ENCODE peak calls at places on chromosomes 7 and 10, in nine cellular contexts. Y is GM23248, N is neural progenitor cell, L is astrocyte, M is mesenchymal stem cell, C is mesendoderm, E is HepG2, R is SK-N-SH, A is kidney. H is an unnamed sample.

GRCh38 chr7:67618569-67619543 is 622.2 kb downstream of the TYW1 start:
- DNase-seq in Y (no peak), N (peak), L (no peak), M (no peak), C (peak), E (no peak), R (peak), A (no peak), H (no peak)

GRCh38 chr10:22635650-22636049 is 78.7 kb downstream of the PIP4K2A start:
- DNase-seq in Y (no peak), N (no peak), L (no peak), M (no peak), C (no peak), E (no peak), R (no peak), A (no peak), H (no peak)

GRCh38 chr10:106582291-106582690 is 582.2 kb downstream of the SORCS1 start:
- DNase-seq in Y (peak), N (no peak), L (peak), M (no peak), C (peak), E (no peak), R (peak), A (no peak), H (no peak)

GRCh38 chr10:35563266-35563891 is 41.8 kb upstream of the GJD4 start:
- DNase-seq in Y (peak), N (peak), L (peak), M (peak), C (peak), E (peak), R (peak), A (no peak), H (peak)

GRCh38 chr10:21458496-21458895 is 67.0 kb downstream of the SKIDA1 start:
- DNase-seq in Y (no peak), N (no peak), L (no peak), M (no peak), C (no peak), E (no peak), R (no peak), A (no peak), H (no peak)

GRCh38 chr10:68560201-68560915 is at the start of gene TET1:
- DNase-seq in Y (peak), N (peak), L (peak), M (peak), C (peak), E (peak), R (peak), A (peak), H (no peak)

GRCh38 chr7:18312482-18312881 is 183.1 kb upstream of the HDAC9 start:
- DNase-seq in Y (no peak), N (no peak), L (no peak), M (no peak), C (peak), E (no peak), R (no peak), A (no peak), H (no peak)

GRCh38 chr10:17910144-17910789 is 41.5 kb upstream of the SLC39A12 start:
- DNase-seq in Y (peak), N (peak), L (peak), M (peak), C (peak), E (peak), R (peak), A (no peak), H (no peak)

GRCh38 chr7:128791968-128792319 is at the start of gene CCDC136:
- DNase-seq in Y (peak), N (no peak), L (no peak), M (peak), C (no peak), E (no peak), R (no peak), A (no peak), H (no peak)

GRCh38 chr7:155280446-155281410 is 16.9 kb upstream of the INSIG1 start:
- DNase-seq in Y (no peak), N (no peak), L (no peak), M (no peak), C (no peak), E (no peak), R (no peak), A (no peak), H (no peak)

GRCh38 chr10:88457680-88458079 is 125.4 kb downstream of the RNLS start:
- DNase-seq in Y (no peak), N (no peak), L (no peak), M (peak), C (peak), E (no peak), R (no peak), A (no peak), H (no peak)

GRCh38 chr10:124701881-124702656 is 42.1 kb downstream of the FAM53B start:
- DNase-seq in Y (no peak), N (no peak), L (peak), M (peak), C (no peak), E (no peak), R (no peak), A (peak), H (no peak)

GRCh38 chr10:122656308-122656705 is 43.3 kb downstream of the C10orf120 start:
- DNase-seq in Y (no peak), N (no peak), L (no peak), M (no peak), C (no peak), E (no peak), R (no peak), A (no peak), H (no peak)

GRCh38 chr10:77391605-77392235 is 245.9 kb downstream of the KCNMA1 start:
- DNase-seq in Y (peak), N (peak), L (peak), M (peak), C (peak), E (peak), R (peak), A (no peak), H (no peak)

GRCh38 chr10:88271736-88272135 is 311.4 kb downstream of the RNLS start:
- DNase-seq in Y (peak), N (no peak), L (no peak), M (peak), C (no peak), E (no peak), R (no peak), A (no peak), H (no peak)

GRCh38 chr10:70324341-70324861 is 40.6 kb upstream of the NPFFR1 start:
- DNase-seq in Y (no peak), N (peak), L (no peak), M (no peak), C (peak), E (peak), R (no peak), A (peak), H (no peak)

GRCh38 chr10:33819206-33819605 is 484.7 kb upstream of the NRP1 start:
- DNase-seq in Y (peak), N (no peak), L (peak), M (no peak), C (no peak), E (no peak), R (no peak), A (no peak), H (no peak)

GRCh38 chr7:150515752-150516151 is 1.1 kb downstream of the GIMAP7 start:
- DNase-seq in Y (no peak), N (no peak), L (no peak), M (no peak), C (no peak), E (no peak), R (no peak), A (no peak), H (no peak)

GRCh38 chr7:3075441-3075840 is 31.8 kb upstream of the CARD11 start:
- DNase-seq in Y (no peak), N (no peak), L (no peak), M (no peak), C (no peak), E (no peak), R (no peak), A (no peak), H (no peak)

GRCh38 chr7:155373359-155374273 is 75.9 kb downstream of the INSIG1 start:
- DNase-seq in Y (peak), N (peak), L (no peak), M (peak), C (peak), E (no peak), R (peak), A (peak), H (no peak)

GRCh38 chr7:33874943-33875342 is 30.4 kb upstream of the BMPER start:
- DNase-seq in Y (peak), N (no peak), L (peak), M (peak), C (no peak), E (no peak), R (no peak), A (no peak), H (no peak)

GRCh38 chr7:36777062-36777461 is 52.8 kb upstream of the AOAH start:
- DNase-seq in Y (no peak), N (no peak), L (no peak), M (no peak), C (no peak), E (no peak), R (no peak), A (no peak), H (no peak)

GRCh38 chr10:123301077-123301875 is 147.1 kb downstream of the BUB3 start:
- DNase-seq in Y (peak), N (peak), L (peak), M (no peak), C (peak), E (no peak), R (peak), A (peak), H (no peak)

GRCh38 chr10:82969405-82969804 is 1094.4 kb downstream of the NRG3 start:
- DNase-seq in Y (peak), N (no peak), L (no peak), M (peak), C (peak), E (no peak), R (peak), A (no peak), H (no peak)

GRCh38 chr10:985361-985760 is 2.9 kb upstream of the GTPBP4 start:
- DNase-seq in Y (no peak), N (no peak), L (no peak), M (no peak), C (no peak), E (no peak), R (no peak), A (no peak), H (no peak)

GRCh38 chr10:36349445-36350063 is 707.5 kb upstream of the FZD8 start:
- DNase-seq in Y (peak), N (peak), L (peak), M (peak), C (peak), E (no peak), R (peak), A (no peak), H (peak)

GRCh38 chr10:112383325-112383724 is 9.4 kb downstream of the ACSL5 start:
- DNase-seq in Y (peak), N (no peak), L (peak), M (peak), C (no peak), E (peak), R (no peak), A (no peak), H (no peak)

GRCh38 chr7:129607471-129608120 is 3.9 kb upstream of the NRF1 start:
- DNase-seq in Y (peak), N (peak), L (no peak), M (peak), C (peak), E (no peak), R (peak), A (no peak), H (peak)

GRCh38 chr10:11789294-11789693 is 33.9 kb upstream of the PROSER2 start:
- DNase-seq in Y (no peak), N (no peak), L (no peak), M (no peak), C (no peak), E (no peak), R (no peak), A (no peak), H (no peak)

GRCh38 chr10:68027429-68027828 is 47.7 kb downstream of the HERC4 start:
- DNase-seq in Y (no peak), N (no peak), L (no peak), M (no peak), C (no peak), E (no peak), R (no peak), A (no peak), H (no peak)

GRCh38 chr7:35992436-35992835 is 160.6 kb upstream of the EEPD1 start:
- DNase-seq in Y (no peak), N (no peak), L (no peak), M (no peak), C (no peak), E (no peak), R (no peak), A (no peak), H (peak)

GRCh38 chr7:124480821-124481290 is 284.7 kb downstream of the GPR37 start:
- DNase-seq in Y (no peak), N (no peak), L (no peak), M (no peak), C (no peak), E (no peak), R (no peak), A (peak), H (no peak)

GRCh38 chr10:4849555-4850242 is 23.7 kb downstream of the AKR1E2 start:
- DNase-seq in Y (peak), N (peak), L (peak), M (peak), C (peak), E (peak), R (peak), A (peak), H (peak)
- H3K9ac ChIP-seq in Y (peak), N (no peak), L (peak), M (peak), C (peak), E (peak), R (no peak), A (no peak), H (no peak)

GRCh38 chr7:4763091-4763793 is 12.2 kb upstream of the AP5Z1 start:
- DNase-seq in Y (no peak), N (no peak), L (no peak), M (no peak), C (no peak), E (no peak), R (no peak), A (no peak), H (no peak)

GRCh38 chr7:4764402-4765007 is 10.9 kb upstream of the AP5Z1 start:
- DNase-seq in Y (no peak), N (no peak), L (no peak), M (no peak), C (no peak), E (no peak), R (no peak), A (no peak), H (no peak)

GRCh38 chr7:4763794-4764185 is 11.6 kb upstream of the AP5Z1 start:
- DNase-seq in Y (no peak), N (no peak), L (no peak), M (no peak), C (no peak), E (no peak), R (no peak), A (no peak), H (no peak)

GRCh38 chr7:4766666-4767530 is 8.5 kb upstream of the AP5Z1 start:
- DNase-seq in Y (no peak), N (no peak), L (no peak), M (no peak), C (no peak), E (no peak), R (no peak), A (no peak), H (no peak)

GRCh38 chr7:4765776-4766490 is 9.5 kb upstream of the AP5Z1 start:
- DNase-seq in Y (peak), N (peak), L (no peak), M (no peak), C (no peak), E (no peak), R (no peak), A (no peak), H (no peak)
- H3K9ac ChIP-seq in Y (no peak), N (no peak), L (no peak), M (no peak), C (no peak), E (no peak), R (no peak), A (no peak), H (no peak)

GRCh38 chr7:16753932-16754571 is 497 bp downstream of the TSPAN13 start:
- DNase-seq in Y (peak), N (peak), L (peak), M (peak), C (peak), E (peak), R (peak), A (peak), H (no peak)
- H3K9ac ChIP-seq in Y (peak), N (peak), L (peak), M (no peak), C (peak), E (peak), R (peak), A (peak), H (peak)

GRCh38 chr7:25891591-25891990 is 260.4 kb upstream of the NFE2L3 start:
- DNase-seq in Y (no peak), N (no peak), L (no peak), M (no peak), C (no peak), E (no peak), R (no peak), A (no peak), H (no peak)

GRCh38 chr7:25894902-25895791 is 256.9 kb upstream of the NFE2L3 start:
- DNase-seq in Y (peak), N (peak), L (no peak), M (peak), C (peak), E (no peak), R (peak), A (peak), H (no peak)

GRCh38 chr7:25895792-25896171 is 256.2 kb upstream of the NFE2L3 start:
- DNase-seq in Y (no peak), N (peak), L (no peak), M (no peak), C (peak), E (no peak), R (no peak), A (no peak), H (no peak)

GRCh38 chr7:25894002-25894901 is 257.7 kb upstream of the NFE2L3 start:
- DNase-seq in Y (peak), N (peak), L (no peak), M (no peak), C (peak), E (peak), R (peak), A (no peak), H (peak)

DNA sequence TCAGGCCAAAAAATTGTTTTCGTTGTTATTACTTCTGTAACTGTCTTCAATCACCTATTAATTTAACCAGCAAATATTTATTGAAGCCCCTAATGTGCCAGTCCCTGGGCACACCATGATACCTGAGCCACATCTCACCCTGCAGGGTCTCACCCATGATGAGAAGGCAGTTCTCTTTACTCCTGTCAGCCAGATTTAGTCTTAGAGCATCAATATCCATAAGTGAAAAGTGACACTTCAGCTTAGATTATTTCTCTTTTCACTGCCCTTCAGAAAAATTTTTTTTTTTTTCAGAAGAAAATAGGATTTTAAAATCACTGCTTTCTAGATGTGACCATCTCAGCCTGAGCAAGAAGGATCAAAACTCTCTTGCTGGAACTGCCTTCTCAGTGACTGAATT is 258.6 kb upstream of the NFE2L3 start:
- DNase-seq in Y (peak), N (no peak), L (no peak), M (no peak), C (no peak), E (no peak), R (no peak), A (no peak), H (no peak)
- H3K9ac ChIP-seq in Y (peak), N (no peak), L (peak), M (peak), C (no peak), E (peak), R (no peak), A (no peak), H (peak)

GRCh38 chr10:3807928-3808496 is 23.0 kb upstream of the KLF6 start:
- DNase-seq in Y (no peak), N (no peak), L (no peak), M (no peak), C (no peak), E (no peak), R (no peak), A (peak), H (no peak)

GRCh38 chr10:3808689-3809199 is 23.7 kb upstream of the KLF6 start:
- DNase-seq in Y (no peak), N (no peak), L (no peak), M (no peak), C (no peak), E (no peak), R (no peak), A (no peak), H (no peak)

GRCh38 chr10:3806603-3807002 is 21.6 kb upstream of the KLF6 start:
- DNase-seq in Y (peak), N (no peak), L (peak), M (peak), C (peak), E (peak), R (no peak), A (no peak), H (no peak)

GRCh38 chr10:3805791-3806381 is 20.9 kb upstream of the KLF6 start:
- DNase-seq in Y (peak), N (no peak), L (peak), M (peak), C (peak), E (no peak), R (no peak), A (no peak), H (no peak)

GRCh38 chr10:3807221-3807927 is 22.4 kb upstream of the KLF6 start:
- DNase-seq in Y (no peak), N (no peak), L (no peak), M (peak), C (no peak), E (no peak), R (no peak), A (peak), H (no peak)
- H3K9ac ChIP-seq in Y (peak), N (no peak), L (peak), M (peak), C (no peak), E (no peak), R (peak), A (no peak), H (peak)

DNA sequence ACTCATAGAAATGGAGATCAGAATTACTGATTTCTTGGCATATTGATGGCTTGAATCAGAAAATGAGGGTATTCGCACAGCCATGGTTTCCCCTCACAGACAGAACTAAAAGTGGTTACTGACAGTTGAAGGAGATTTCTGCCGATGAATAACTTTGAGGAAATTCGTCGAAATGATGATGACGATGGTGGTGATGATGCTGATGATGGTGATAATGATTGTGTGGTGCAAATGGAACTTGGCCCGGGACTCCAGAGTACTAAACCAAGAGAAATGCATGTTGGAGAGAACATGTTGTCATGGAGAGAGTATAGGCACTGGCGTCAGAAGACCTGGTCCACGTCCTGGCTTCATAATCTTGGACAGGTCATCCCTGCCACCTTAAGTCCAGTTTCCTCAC is 163.2 kb downstream of the EVX1 start:
- DNase-seq in Y (no peak), N (no peak), L (no peak), M (no peak), C (no peak), E (no peak), R (no peak), A (no peak), H (no peak)
- H3K9ac ChIP-seq in Y (no peak), N (no peak), L (no peak), M (no peak), C (no peak), E (no peak), R (no peak), A (no peak), H (no peak)

DNA sequence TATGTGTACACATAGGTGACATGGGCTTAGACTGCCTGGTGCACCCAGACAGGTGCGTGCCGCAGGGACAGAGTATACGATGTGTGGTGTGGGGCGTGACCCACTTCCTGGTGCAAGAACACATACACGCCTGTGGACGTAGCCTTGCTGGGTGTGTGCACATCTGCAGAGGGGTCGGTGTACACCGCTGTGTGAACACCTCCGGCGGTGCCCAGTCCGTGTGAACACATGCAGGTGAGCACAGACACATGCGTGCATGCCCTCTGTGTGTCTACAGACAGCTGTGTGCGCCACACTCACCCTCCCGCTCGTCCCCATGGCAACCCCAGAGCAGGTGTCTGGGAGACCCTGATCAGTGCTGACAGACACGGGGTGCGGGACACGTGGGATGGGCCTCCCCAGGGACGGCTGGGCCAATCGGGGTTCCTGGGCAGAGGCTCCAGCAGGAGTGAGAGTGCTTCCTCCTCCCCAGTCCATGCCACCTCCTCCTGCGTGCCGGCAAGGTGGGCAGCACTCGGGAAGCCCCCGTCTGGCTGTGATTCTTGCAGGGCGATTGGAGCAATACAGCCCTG is 23.4 kb downstream of the ELFN1 start:
- DNase-seq in Y (no peak), N (no peak), L (no peak), M (no peak), C (no peak), E (no peak), R (peak), A (peak), H (no peak)
- H3K9ac ChIP-seq in Y (no peak), N (no peak), L (no peak), M (no peak), C (no peak), E (no peak), R (no peak), A (no peak), H (no peak)

GRCh38 chr10:119412831-119413737 is 129.4 kb downstream of the RGS10 start:
- DNase-seq in Y (peak), N (peak), L (peak), M (peak), C (peak), E (peak), R (peak), A (peak), H (no peak)
- H3K9ac ChIP-seq in Y (no peak), N (no peak), L (no peak), M (peak), C (no peak), E (no peak), R (no peak), A (no peak), H (no peak)

GRCh38 chr10:14648042-14648765 is 126.5 kb downstream of the FAM107B start:
- DNase-seq in Y (peak), N (peak), L (peak), M (peak), C (peak), E (no peak), R (peak), A (peak), H (no peak)
- H3K9ac ChIP-seq in Y (no peak), N (no peak), L (no peak), M (peak), C (no peak), E (no peak), R (no peak), A (no peak), H (peak)

H was measured in keratinocyte.